ENCODE peak calls at places on chromosomes 4 and X, in seven cellular contexts. A, E, V, J, W, R and I are unnamed samples. For H3K27me3, the result is how much of the 10 kb centered on the place peaks cover.

GRCh38 chr4:26953770-26954423 is 93.3 kb downstream of the STIM2 start:
- DNase-seq in J (no peak), E (no peak), V (no peak), R (no peak), W (no peak), A (no peak), I (no peak)

GRCh38 chr4:155249036-155249566 is 40.7 kb downstream of the NPY2R start:
- DNase-seq in W (no peak), V (no peak), E (no peak), R (no peak), J (no peak), A (no peak), I (no peak)

GRCh38 chrX:123738378-123738955 is 5.6 kb upstream of the THOC2 start:
- DNase-seq in V (no peak), A (no peak), R (no peak), E (no peak), W (no peak), J (no peak), I (no peak)

GRCh38 chr4:153634737-153635353 is 49.2 kb upstream of the TLR2 start:
- DNase-seq in J (no peak), V (no peak), E (no peak), W (peak), R (no peak), A (no peak), I (no peak)

GRCh38 chrX:38717871-38718270 is 83.4 kb upstream of the MID1IP1 start:
- DNase-seq in W (peak), E (no peak), V (no peak), J (peak), R (no peak), A (no peak), I (no peak)

GRCh38 chr4:20474119-20474518 is 222.4 kb downstream of the SLIT2 start:
- DNase-seq in A (no peak), V (no peak), E (no peak), W (peak), R (no peak), J (peak), I (no peak)

GRCh38 chrX:8272846-8273245 is 101.8 kb upstream of the VCX2 start:
- DNase-seq in J (no peak), A (no peak), W (no peak), E (no peak), V (no peak), R (no peak), I (no peak)

GRCh38 chr4:48667148-48667547 is 112.9 kb downstream of the FRYL start:
- DNase-seq in V (no peak), A (no peak), J (no peak), E (no peak), R (no peak), W (no peak), I (no peak)

GRCh38 chr4:152081024-152081423 is 320.2 kb upstream of the GATB start:
- DNase-seq in W (no peak), R (no peak), E (no peak), J (no peak), V (no peak), A (no peak), I (no peak)

DNA sequence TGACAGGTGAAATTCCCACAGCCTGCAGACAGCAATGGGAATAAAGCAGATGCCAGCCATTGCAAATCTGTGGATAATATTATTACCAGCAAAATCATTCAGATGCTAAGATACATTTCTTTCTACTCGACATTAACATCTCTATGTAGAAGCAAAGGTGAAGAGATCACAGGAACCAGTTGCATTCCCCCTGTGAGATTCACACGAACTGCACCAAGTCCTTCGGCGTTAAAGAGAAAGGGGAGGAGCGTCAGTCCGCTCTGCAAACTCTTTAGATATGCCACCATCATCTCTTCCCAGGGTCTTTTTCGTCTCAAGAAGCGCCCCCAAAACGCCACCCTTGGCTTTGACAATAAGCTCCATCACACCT is 1.9 kb downstream of the NEUROG2 start:
- DNase-seq in E (no peak), V (no peak), W (no peak), A (no peak), J (no peak), R (no peak), I (no peak)
- H3K27me3 ChIP-seq in E (under half), V (half or more), W (half or more), A (under half), J (half or more), R (under half), I (half or more)

GRCh38 chr4:176052744-176053143 is 12.9 kb upstream of the WDR17 start:
- DNase-seq in W (no peak), J (no peak), E (no peak), A (no peak), R (no peak), V (no peak), I (no peak)
- H3K27me3 ChIP-seq in W (under half), J (under half), E (under half), A (under half), R (under half), V (under half), I (under half)

DNA sequence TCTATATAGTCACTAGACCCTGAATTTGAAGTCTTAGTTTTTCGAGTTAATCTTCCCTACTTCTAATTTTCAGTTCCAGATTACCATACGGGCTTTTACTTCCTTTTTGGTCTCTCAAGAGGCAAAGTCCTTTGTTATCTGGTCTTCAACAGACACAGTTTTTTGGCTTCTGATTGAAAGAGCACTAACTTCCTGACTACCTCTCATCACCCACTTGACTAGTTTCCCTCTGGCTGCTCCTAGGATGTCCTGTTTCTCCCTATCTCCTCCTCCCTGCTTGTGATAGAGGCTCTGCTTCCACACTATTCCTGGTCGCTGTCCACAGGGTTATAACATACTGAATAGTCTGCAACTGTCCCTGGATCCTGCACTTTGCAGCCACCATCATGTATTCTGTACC is 16.7 kb upstream of the WDR44 start:
- DNase-seq in A (no peak), E (no peak), W (no peak), R (no peak), J (no peak), V (no peak), I (no peak)
- H3K27me3 ChIP-seq in A (under half), E (under half), W (under half), R (under half), J (under half), V (under half), I (under half)

DNA sequence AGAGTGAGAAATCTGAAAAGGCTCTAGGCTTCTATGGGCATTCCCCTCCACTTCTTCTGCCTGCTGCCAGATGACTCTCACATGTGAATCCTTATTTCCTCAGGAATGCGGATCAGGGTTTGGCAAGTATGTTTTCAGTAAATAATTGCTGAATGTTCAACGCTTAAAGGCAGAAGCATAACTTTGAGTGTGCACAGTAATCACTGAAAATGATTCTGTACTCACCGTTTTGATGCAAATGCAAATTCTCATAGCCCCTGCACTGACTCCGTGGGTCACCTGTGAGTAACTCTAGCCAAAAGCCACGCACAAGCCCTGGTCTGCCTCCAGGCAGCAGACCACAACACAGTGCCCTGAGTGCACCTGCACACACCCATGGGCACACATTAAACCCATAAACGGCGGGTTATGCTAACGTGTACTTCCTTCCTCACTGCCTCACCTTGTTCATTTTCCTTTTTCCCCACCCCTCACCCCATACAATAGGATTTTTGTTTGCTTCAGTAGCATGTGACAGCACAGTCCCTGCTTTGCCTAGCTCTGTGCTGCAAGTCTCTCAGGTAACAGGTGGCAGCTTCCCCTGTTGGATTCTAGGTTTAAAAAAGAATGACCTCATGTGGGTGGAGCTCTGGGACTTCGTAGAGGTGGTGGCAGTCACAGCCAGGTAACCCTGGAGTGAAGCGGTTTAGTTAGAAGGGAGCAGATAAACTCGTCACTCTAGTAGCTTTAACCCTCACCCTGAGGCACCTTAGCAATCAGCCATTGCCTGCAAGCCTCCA is at the start of gene ARHGEF38:
- DNase-seq in R (no peak), W (peak), V (no peak), A (peak), E (peak), J (peak), I (no peak)
- H3K27me3 ChIP-seq in R (under half), W (under half), V (under half), A (under half), E (under half), J (under half), I (under half)

GRCh38 chr4:58061967-58062366 is 951.8 kb upstream of the IGFBP7 start:
- DNase-seq in R (no peak), A (no peak), W (no peak), V (no peak), J (no peak), E (no peak), I (no peak)
- H3K27me3 ChIP-seq in R (under half), A (under half), W (under half), V (under half), J (under half), E (under half), I (under half)

GRCh38 chrX:19121898-19122640 is at the start of gene ADGRG2:
- DNase-seq in V (no peak), A (peak), E (peak), J (no peak), W (peak), R (peak), I (no peak)
- H3K27me3 ChIP-seq in V (under half), A (under half), E (under half), J (under half), W (under half), R (under half), I (under half)

GRCh38 chrX:132685276-132685675 is 196.4 kb upstream of the MBNL3 start:
- DNase-seq in A (no peak), V (no peak), E (no peak), W (no peak), J (no peak), R (no peak), I (no peak)
- H3K27me3 ChIP-seq in A (under half), V (under half), E (under half), W (under half), J (under half), R (under half), I (under half)

GRCh38 chr4:8592366-8593267 is at the start of gene CPZ:
- DNase-seq in A (no peak), V (no peak), E (no peak), W (no peak), J (peak), R (no peak), I (no peak)
- H3K27me3 ChIP-seq in A (under half), V (under half), E (under half), W (half or more), J (under half), R (under half), I (under half)

DNA sequence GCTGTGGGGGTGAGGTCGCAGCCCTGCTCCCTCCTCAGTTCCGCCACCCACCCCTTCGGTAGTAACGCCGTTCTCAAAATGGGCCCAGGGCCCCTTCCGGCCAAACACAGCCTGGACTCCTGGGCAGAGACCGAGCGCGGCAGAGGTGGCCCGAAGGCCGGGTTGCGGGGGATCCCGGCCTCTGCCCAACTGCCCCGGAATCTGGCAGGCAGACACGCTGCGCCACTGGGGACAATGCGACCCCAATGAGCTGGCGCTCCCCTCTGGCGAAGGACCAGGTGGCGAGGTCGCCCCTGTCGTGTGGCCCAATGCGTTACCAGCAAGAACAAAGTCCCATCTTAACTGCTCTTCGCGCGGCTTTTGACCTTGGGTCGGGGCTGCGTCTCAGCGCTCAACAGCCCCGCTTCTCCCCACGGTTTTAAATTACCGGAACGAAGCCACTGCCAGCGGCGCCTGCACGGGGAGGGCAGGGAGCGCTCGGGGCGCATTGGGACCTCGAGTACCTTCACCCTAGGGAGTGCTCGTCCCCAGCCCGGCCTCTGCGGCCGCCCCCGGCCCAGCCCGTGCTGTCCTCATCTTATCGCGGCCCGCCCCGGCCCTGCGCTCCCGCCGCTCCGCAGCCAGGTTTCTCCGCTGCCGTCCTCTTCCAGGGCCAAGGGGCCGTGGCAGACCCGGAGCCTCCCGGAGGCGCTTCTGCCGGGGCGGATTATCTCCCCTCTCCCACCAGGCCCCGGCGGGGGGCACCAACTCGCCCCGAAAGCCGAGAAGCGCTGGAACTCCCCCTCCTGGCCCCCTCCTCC is 22.2 kb upstream of the HMX1 start:
- DNase-seq in R (no peak), W (no peak), A (no peak), J (no peak), E (no peak), V (no peak), I (no peak)
- H3K27me3 ChIP-seq in R (under half), W (half or more), A (under half), J (half or more), E (half or more), V (under half), I (half or more)